ENCODE peak calls at places on chromosomes 4 and X, in ten cellular contexts. One of them, this sample, is unnamed.

GRCh38 chrX:29947225-29947624 is 268.1 kb upstream of the MAGEB2 start:
- DNase-seq in AG08396: no peak
- DNase-seq in OCI-LY7: no peak
- DNase-seq in omental fat pad: no peak
- DNase-seq in endodermal cell: no peak
- DNase-seq in right lobe of liver: no peak
- DNase-seq in fibroblast of lung: no peak
- DNase-seq in iPS DF 6.9: no peak
- DNase-seq in NCI-H1930: no peak
- DNase-seq in NCI-H1092: no peak
- DNase-seq in this sample: no peak

GRCh38 chrX:54076903-54077302 is 32.6 kb upstream of the PHF8 start:
- DNase-seq in endodermal cell: no peak
- DNase-seq in NCI-H1092: no peak
- DNase-seq in omental fat pad: no peak
- DNase-seq in AG08396: no peak
- DNase-seq in NCI-H1930: no peak
- DNase-seq in fibroblast of lung: peak; percentile 35
- DNase-seq in OCI-LY7: no peak
- DNase-seq in right lobe of liver: no peak
- DNase-seq in iPS DF 6.9: no peak
- DNase-seq in this sample: no peak

GRCh38 chr4:149223659-149224058 is 592.0 kb downstream of the IQCM start:
- DNase-seq in NCI-H1930: no peak
- DNase-seq in fibroblast of lung: peak; percentile 83
- DNase-seq in AG08396: no peak
- DNase-seq in iPS DF 6.9: no peak
- DNase-seq in endodermal cell: no peak
- DNase-seq in right lobe of liver: no peak
- DNase-seq in OCI-LY7: no peak
- DNase-seq in omental fat pad: no peak
- DNase-seq in NCI-H1092: no peak
- DNase-seq in this sample: no peak

GRCh38 chr4:25399502-25399901 is 22.4 kb downstream of the ANAPC4 start:
- DNase-seq in NCI-H1930: no peak
- DNase-seq in AG08396: no peak
- DNase-seq in omental fat pad: no peak
- DNase-seq in OCI-LY7: no peak
- DNase-seq in right lobe of liver: no peak
- DNase-seq in fibroblast of lung: no peak
- DNase-seq in iPS DF 6.9: no peak
- DNase-seq in NCI-H1092: no peak
- DNase-seq in endodermal cell: no peak
- DNase-seq in this sample: no peak

GRCh38 chrX:20653070-20653469 is 386.4 kb upstream of the RPS6KA3 start:
- DNase-seq in AG08396: no peak
- DNase-seq in fibroblast of lung: peak; percentile 21
- DNase-seq in NCI-H1092: no peak
- DNase-seq in iPS DF 6.9: no peak
- DNase-seq in omental fat pad: no peak
- DNase-seq in endodermal cell: no peak
- DNase-seq in NCI-H1930: no peak
- DNase-seq in OCI-LY7: no peak
- DNase-seq in right lobe of liver: no peak
- DNase-seq in this sample: no peak

GRCh38 chr4:10461091-10461849 is 4.0 kb upstream of the ZNF518B start:
- DNase-seq in AG08396: peak; percentile 73
- DNase-seq in right lobe of liver: peak; percentile 57
- DNase-seq in endodermal cell: peak; percentile 89
- DNase-seq in iPS DF 6.9: no peak
- DNase-seq in NCI-H1930: no peak
- DNase-seq in OCI-LY7: peak; percentile 70
- DNase-seq in NCI-H1092: peak; percentile 11
- DNase-seq in fibroblast of lung: peak; percentile 53
- DNase-seq in omental fat pad: no peak
- DNase-seq in this sample: no peak

GRCh38 chrX:115098897-115099296 is 81.5 kb upstream of the IL13RA2 start:
- DNase-seq in AG08396: no peak
- DNase-seq in NCI-H1930: no peak
- DNase-seq in endodermal cell: no peak
- DNase-seq in right lobe of liver: no peak
- DNase-seq in OCI-LY7: no peak
- DNase-seq in fibroblast of lung: no peak
- DNase-seq in omental fat pad: no peak
- DNase-seq in NCI-H1092: no peak
- DNase-seq in iPS DF 6.9: no peak
- DNase-seq in this sample: no peak

GRCh38 chr4:185838514-185839203 is 26.7 kb upstream of the SORBS2 start:
- DNase-seq in OCI-LY7: no peak
- DNase-seq in iPS DF 6.9: no peak
- DNase-seq in endodermal cell: no peak
- DNase-seq in NCI-H1930: no peak
- DNase-seq in fibroblast of lung: no peak
- DNase-seq in right lobe of liver: no peak
- DNase-seq in AG08396: no peak
- DNase-seq in omental fat pad: no peak
- DNase-seq in NCI-H1092: no peak
- DNase-seq in this sample: no peak

GRCh38 chr4:6953751-6954380 is 44.2 kb downstream of the TBC1D14 start:
- DNase-seq in iPS DF 6.9: no peak
- DNase-seq in endodermal cell: peak; percentile 96
- DNase-seq in omental fat pad: no peak
- DNase-seq in NCI-H1092: no peak
- DNase-seq in right lobe of liver: peak; percentile 69
- DNase-seq in fibroblast of lung: peak; percentile 81
- DNase-seq in NCI-H1930: no peak
- DNase-seq in OCI-LY7: no peak
- DNase-seq in AG08396: peak; percentile 84
- DNase-seq in this sample: no peak

GRCh38 chrX:141787655-141788054 is 50.5 kb upstream of the MAGEC3 start:
- DNase-seq in omental fat pad: no peak
- DNase-seq in endodermal cell: no peak
- DNase-seq in right lobe of liver: no peak
- DNase-seq in NCI-H1092: no peak
- DNase-seq in OCI-LY7: no peak
- DNase-seq in AG08396: no peak
- DNase-seq in fibroblast of lung: no peak
- DNase-seq in NCI-H1930: no peak
- DNase-seq in iPS DF 6.9: no peak
- DNase-seq in this sample: no peak

GRCh38 chrX:109384569-109385174 is 97.2 kb downstream of the GUCY2F start:
- DNase-seq in fibroblast of lung: peak; percentile 5
- DNase-seq in NCI-H1092: no peak
- DNase-seq in AG08396: no peak
- DNase-seq in OCI-LY7: peak; percentile 1
- DNase-seq in iPS DF 6.9: no peak
- DNase-seq in omental fat pad: no peak
- DNase-seq in right lobe of liver: no peak
- DNase-seq in endodermal cell: no peak
- DNase-seq in NCI-H1930: no peak
- DNase-seq in this sample: no peak

GRCh38 chrX:40278340-40279090 is 180.8 kb upstream of the BCOR start:
- DNase-seq in right lobe of liver: no peak
- DNase-seq in OCI-LY7: no peak
- DNase-seq in NCI-H1092: no peak
- DNase-seq in fibroblast of lung: peak; percentile 71
- DNase-seq in iPS DF 6.9: no peak
- DNase-seq in NCI-H1930: no peak
- DNase-seq in endodermal cell: no peak
- DNase-seq in AG08396: no peak
- DNase-seq in omental fat pad: no peak
- DNase-seq in this sample: no peak

GRCh38 chr4:174358823-174359222 is 75.1 kb downstream of the CEP44 start:
- DNase-seq in OCI-LY7: no peak
- DNase-seq in right lobe of liver: no peak
- DNase-seq in NCI-H1092: no peak
- DNase-seq in AG08396: peak; percentile 21
- DNase-seq in NCI-H1930: no peak
- DNase-seq in iPS DF 6.9: no peak
- DNase-seq in omental fat pad: no peak
- DNase-seq in fibroblast of lung: peak; percentile 81
- DNase-seq in endodermal cell: no peak
- DNase-seq in this sample: no peak

GRCh38 chr4:137370206-137370633 is 162.1 kb downstream of the PCDH18 start:
- DNase-seq in endodermal cell: no peak
- DNase-seq in AG08396: no peak
- DNase-seq in right lobe of liver: no peak
- DNase-seq in omental fat pad: no peak
- DNase-seq in fibroblast of lung: peak; percentile 79
- DNase-seq in NCI-H1930: no peak
- DNase-seq in NCI-H1092: no peak
- DNase-seq in iPS DF 6.9: no peak
- DNase-seq in OCI-LY7: no peak
- DNase-seq in this sample: no peak

GRCh38 chr4:13659341-13660070 is 32.0 kb upstream of the BOD1L1 start:
- DNase-seq in AG08396: no peak
- DNase-seq in NCI-H1092: no peak
- DNase-seq in fibroblast of lung: no peak
- DNase-seq in OCI-LY7: no peak
- DNase-seq in right lobe of liver: no peak
- DNase-seq in NCI-H1930: no peak
- DNase-seq in iPS DF 6.9: no peak
- DNase-seq in omental fat pad: no peak
- DNase-seq in endodermal cell: no peak
- DNase-seq in this sample: no peak

GRCh38 chr4:985123-985830 is 1.6 kb upstream of the IDUA start:
- DNase-seq in omental fat pad: no peak
- DNase-seq in OCI-LY7: no peak
- DNase-seq in NCI-H1092: no peak
- DNase-seq in iPS DF 6.9: peak; percentile 48
- DNase-seq in endodermal cell: peak; percentile 92
- DNase-seq in AG08396: peak; percentile 80
- DNase-seq in right lobe of liver: peak; percentile 87
- DNase-seq in NCI-H1930: no peak
- DNase-seq in fibroblast of lung: peak; percentile 34
- DNase-seq in this sample: no peak

GRCh38 chr4:168711197-168712120 is 214.6 kb downstream of the PALLD start:
- DNase-seq in iPS DF 6.9: no peak
- DNase-seq in AG08396: peak; percentile 36
- DNase-seq in omental fat pad: no peak
- DNase-seq in fibroblast of lung: peak; percentile 92
- DNase-seq in right lobe of liver: no peak
- DNase-seq in NCI-H1930: no peak
- DNase-seq in NCI-H1092: no peak
- DNase-seq in endodermal cell: no peak
- DNase-seq in OCI-LY7: no peak
- DNase-seq in this sample: peak; percentile 50

GRCh38 chrX:1778817-1779216 is 164.0 kb downstream of the ASMT start:
- DNase-seq in right lobe of liver: no peak
- DNase-seq in NCI-H1930: no peak
- DNase-seq in fibroblast of lung: peak; percentile 1
- DNase-seq in endodermal cell: no peak
- DNase-seq in iPS DF 6.9: no peak
- DNase-seq in OCI-LY7: no peak
- DNase-seq in omental fat pad: no peak
- DNase-seq in NCI-H1092: no peak
- DNase-seq in AG08396: no peak
- DNase-seq in this sample: no peak

GRCh38 chr4:70382691-70383181 is at the start of gene SMR3B:
- DNase-seq in NCI-H1092: no peak
- DNase-seq in right lobe of liver: no peak
- DNase-seq in AG08396: no peak
- DNase-seq in fibroblast of lung: no peak
- DNase-seq in endodermal cell: no peak
- DNase-seq in omental fat pad: no peak
- DNase-seq in NCI-H1930: no peak
- DNase-seq in OCI-LY7: no peak
- DNase-seq in iPS DF 6.9: no peak
- DNase-seq in this sample: no peak

GRCh38 chr4:84529169-84529751 is 30.2 kb upstream of the NKX6-1 start:
- DNase-seq in OCI-LY7: peak; percentile 46
- DNase-seq in NCI-H1930: peak; percentile 14
- DNase-seq in endodermal cell: no peak
- DNase-seq in right lobe of liver: no peak
- DNase-seq in AG08396: peak; percentile 10
- DNase-seq in fibroblast of lung: peak; percentile 7
- DNase-seq in omental fat pad: no peak
- DNase-seq in iPS DF 6.9: no peak
- DNase-seq in NCI-H1092: peak; percentile 18
- DNase-seq in this sample: no peak

GRCh38 chr4:183416878-183417277 is 27.6 kb upstream of the CDKN2AIP start:
- DNase-seq in NCI-H1930: no peak
- DNase-seq in OCI-LY7: no peak
- DNase-seq in iPS DF 6.9: no peak
- DNase-seq in NCI-H1092: peak; percentile 16
- DNase-seq in omental fat pad: no peak
- DNase-seq in endodermal cell: peak; percentile 17
- DNase-seq in AG08396: no peak
- DNase-seq in right lobe of liver: no peak
- DNase-seq in fibroblast of lung: no peak
- DNase-seq in this sample: peak; percentile 36

GRCh38 chrX:154595559-154595958 is 10.6 kb downstream of the CTAG1A start:
- DNase-seq in iPS DF 6.9: no peak
- DNase-seq in endodermal cell: no peak
- DNase-seq in right lobe of liver: no peak
- DNase-seq in AG08396: no peak
- DNase-seq in OCI-LY7: no peak
- DNase-seq in NCI-H1092: no peak
- DNase-seq in fibroblast of lung: peak; percentile 35
- DNase-seq in NCI-H1930: no peak
- DNase-seq in omental fat pad: no peak
- DNase-seq in this sample: no peak

GRCh38 chr4:62470020-62470419 is 1269.9 kb downstream of the ADGRL3 start:
- DNase-seq in OCI-LY7: no peak
- DNase-seq in iPS DF 6.9: no peak
- DNase-seq in AG08396: no peak
- DNase-seq in fibroblast of lung: no peak
- DNase-seq in NCI-H1092: no peak
- DNase-seq in right lobe of liver: no peak
- DNase-seq in omental fat pad: no peak
- DNase-seq in NCI-H1930: no peak
- DNase-seq in endodermal cell: no peak
- DNase-seq in this sample: no peak

GRCh38 chrX:65406532-65406931 is 128.1 kb downstream of the LAS1L start:
- DNase-seq in iPS DF 6.9: no peak
- DNase-seq in OCI-LY7: no peak
- DNase-seq in NCI-H1092: no peak
- DNase-seq in omental fat pad: no peak
- DNase-seq in fibroblast of lung: no peak
- DNase-seq in endodermal cell: no peak
- DNase-seq in NCI-H1930: no peak
- DNase-seq in AG08396: peak; percentile 8
- DNase-seq in right lobe of liver: no peak
- DNase-seq in this sample: no peak

GRCh38 chrX:40172980-40173661 is 75.4 kb upstream of the BCOR start:
- DNase-seq in NCI-H1930: no peak
- DNase-seq in fibroblast of lung: no peak
- DNase-seq in iPS DF 6.9: no peak
- DNase-seq in right lobe of liver: no peak
- DNase-seq in omental fat pad: no peak
- DNase-seq in NCI-H1092: no peak
- DNase-seq in OCI-LY7: peak; percentile 10
- DNase-seq in AG08396: no peak
- DNase-seq in endodermal cell: peak; percentile 52
- DNase-seq in this sample: no peak

GRCh38 chrX:36684053-36684452 is 324.1 kb upstream of the FAM47C start:
- DNase-seq in NCI-H1092: no peak
- DNase-seq in OCI-LY7: no peak
- DNase-seq in fibroblast of lung: no peak
- DNase-seq in endodermal cell: no peak
- DNase-seq in NCI-H1930: no peak
- DNase-seq in iPS DF 6.9: no peak
- DNase-seq in AG08396: no peak
- DNase-seq in omental fat pad: no peak
- DNase-seq in right lobe of liver: no peak
- DNase-seq in this sample: no peak

GRCh38 chrX:50698944-50699343 is 115.0 kb downstream of the SHROOM4 start:
- DNase-seq in endodermal cell: no peak
- DNase-seq in omental fat pad: no peak
- DNase-seq in iPS DF 6.9: no peak
- DNase-seq in OCI-LY7: no peak
- DNase-seq in fibroblast of lung: no peak
- DNase-seq in AG08396: no peak
- DNase-seq in right lobe of liver: no peak
- DNase-seq in NCI-H1930: no peak
- DNase-seq in NCI-H1092: no peak
- DNase-seq in this sample: no peak

GRCh38 chr4:7708981-7709380 is 230.7 kb downstream of the AFAP1 start:
- DNase-seq in fibroblast of lung: peak; percentile 23
- DNase-seq in omental fat pad: no peak
- DNase-seq in right lobe of liver: no peak
- DNase-seq in endodermal cell: no peak
- DNase-seq in iPS DF 6.9: no peak
- DNase-seq in OCI-LY7: no peak
- DNase-seq in NCI-H1930: no peak
- DNase-seq in NCI-H1092: no peak
- DNase-seq in AG08396: no peak
- DNase-seq in this sample: no peak

This sample was measured in DMS153.